ENCODE peak calls at places on chromosomes 6 and 20, in six cellular contexts. Z, D, M, C, P and E are unnamed samples.

GRCh38 chr6:149064026-149065017 is 253.2 kb upstream of the TAB2 start:
- DNase-seq in Z (no peak), D (no peak), M (no peak), C (no peak), P (no peak), E (no peak)

GRCh38 chr6:166932116-166932515 is 24.2 kb downstream of the RNASET2 start:
- DNase-seq in Z (no peak), D (no peak), M (no peak), C (no peak), P (no peak), E (no peak)

GRCh38 chr6:25333471-25333870 is 54.3 kb downstream of the CARMIL1 start:
- DNase-seq in Z (no peak), D (no peak), M (no peak), C (no peak), P (no peak), E (no peak)

GRCh38 chr20:3238616-3239025 is 369 bp downstream of the SLC4A11 start:
- DNase-seq in Z (no peak), D (no peak), M (peak; percentile 48), C (peak; percentile 64), P (no peak), E (peak; percentile 67)

GRCh38 chr6:109455161-109455501 is 441 bp downstream of the MICAL1 start:
- DNase-seq in Z (no peak), D (no peak), M (no peak), C (no peak), P (no peak), E (peak; percentile 50)

GRCh38 chr20:43538855-43539700 is 19.7 kb upstream of the SGK2 start:
- DNase-seq in Z (no peak), D (no peak), M (no peak), C (no peak), P (no peak), E (no peak)

GRCh38 chr20:22807646-22808045 is 223.3 kb upstream of the FOXA2 start:
- DNase-seq in Z (no peak), D (no peak), M (no peak), C (no peak), P (no peak), E (no peak)

GRCh38 chr6:23003671-23004598 is 434.6 kb downstream of the HDGFL1 start:
- DNase-seq in Z (no peak), D (peak; percentile 20), M (no peak), C (no peak), P (no peak), E (no peak)

GRCh38 chr6:46465294-46466165 is 25.7 kb downstream of the RCAN2 start:
- DNase-seq in Z (no peak), D (no peak), M (no peak), C (no peak), P (no peak), E (no peak)

GRCh38 chr6:150490586-150490985 is 109.1 kb upstream of the PLEKHG1 start:
- DNase-seq in Z (no peak), D (no peak), M (no peak), C (no peak), P (no peak), E (no peak)

GRCh38 chr6:5531853-5532375 is 270.6 kb downstream of the FARS2 start:
- DNase-seq in Z (no peak), D (no peak), M (no peak), C (no peak), P (no peak), E (no peak)

GRCh38 chr6:144550392-144550791 is 265.3 kb downstream of the UTRN start:
- DNase-seq in Z (no peak), D (no peak), M (no peak), C (no peak), P (no peak), E (no peak)

GRCh38 chr20:36121981-36122930 is 32.3 kb upstream of the EPB41L1 start:
- DNase-seq in Z (no peak), D (no peak), M (peak; percentile 58), C (no peak), P (no peak), E (no peak)

GRCh38 chr6:105646391-105646867 is 243.5 kb upstream of the PREP start:
- DNase-seq in Z (no peak), D (no peak), M (no peak), C (no peak), P (no peak), E (no peak)

GRCh38 chr6:36283608-36284007 is 13.7 kb downstream of the PNPLA1 start:
- DNase-seq in Z (no peak), D (no peak), M (no peak), C (no peak), P (no peak), E (no peak)

GRCh38 chr6:35209622-35210289 is 4.0 kb upstream of the SCUBE3 start:
- DNase-seq in Z (no peak), D (no peak), M (no peak), C (no peak), P (no peak), E (no peak)

GRCh38 chr20:57323034-57323433 is 6.6 kb upstream of the SPO11 start:
- DNase-seq in Z (no peak), D (no peak), M (no peak), C (no peak), P (no peak), E (no peak)

GRCh38 chr20:59518881-59519706 is 85.2 kb upstream of the PHACTR3 start:
- DNase-seq in Z (no peak), D (peak; percentile 17), M (no peak), C (peak; percentile 82), P (peak; percentile 16), E (peak; percentile 60)

GRCh38 chr20:38075161-38075998 is 41.8 kb downstream of the RPRD1B start:
- DNase-seq in Z (no peak), D (no peak), M (no peak), C (no peak), P (no peak), E (no peak)

GRCh38 chr20:59829415-59830106 is 103.9 kb downstream of the SYCP2 start:
- DNase-seq in Z (no peak), D (no peak), M (no peak), C (no peak), P (no peak), E (no peak)

GRCh38 chr20:17966432-17967312 is 1.9 kb downstream of the SNX5 start:
- DNase-seq in Z (no peak), D (no peak), M (no peak), C (peak; percentile 74), P (no peak), E (no peak)

GRCh38 chr20:37494301-37494700 is 26.7 kb upstream of the NNAT start:
- DNase-seq in Z (no peak), D (no peak), M (no peak), C (no peak), P (no peak), E (no peak)

GRCh38 chr20:58048096-58048702 is 180.3 kb downstream of the ANKRD60 start:
- DNase-seq in Z (no peak), D (peak; percentile 20), M (peak; percentile 53), C (peak; percentile 18), P (no peak), E (no peak)